ENCODE peak calls at places on chromosomes 13 and 19, in five cellular contexts. One of them, this sample, is unnamed.

GRCh38 chr19:52527954-52528326 is 472 bp downstream of the ZNF808 start:
- DNase-seq in A549: no peak
- DNase-seq in lung: no peak
- DNase-seq in thyroid gland: peak
- DNase-seq in dorsolateral prefrontal cortex: no peak
- DNase-seq in this sample: no peak

GRCh38 chr19:16160943-16161560 is 12.3 kb downstream of the CIB3 start:
- DNase-seq in lung: no peak
- DNase-seq in thyroid gland: no peak
- DNase-seq in dorsolateral prefrontal cortex: no peak
- DNase-seq in A549: peak
- DNase-seq in this sample: no peak

GRCh38 chr19:8488351-8488750 is 14.1 kb downstream of the PRAM1 start:
- DNase-seq in thyroid gland: no peak
- DNase-seq in A549: no peak
- DNase-seq in lung: no peak
- DNase-seq in dorsolateral prefrontal cortex: no peak
- DNase-seq in this sample: no peak

GRCh38 chr19:55146078-55146647 is 2.8 kb downstream of the TNNT1 start:
- DNase-seq in lung: no peak
- DNase-seq in dorsolateral prefrontal cortex: no peak
- DNase-seq in thyroid gland: no peak
- DNase-seq in A549: peak
- DNase-seq in this sample: peak

GRCh38 chr19:408441-409005 is 424 bp downstream of the C2CD4C start:
- DNase-seq in lung: no peak
- DNase-seq in dorsolateral prefrontal cortex: no peak
- DNase-seq in thyroid gland: no peak
- DNase-seq in A549: no peak
- DNase-seq in this sample: peak

GRCh38 chr13:94660695-94661324 is 51.5 kb downstream of the SOX21 start:
- DNase-seq in lung: no peak
- DNase-seq in thyroid gland: no peak
- DNase-seq in A549: peak
- DNase-seq in dorsolateral prefrontal cortex: no peak
- DNase-seq in this sample: no peak

GRCh38 chr13:113083402-113084061 is 22.1 kb upstream of the F7 start:
- DNase-seq in dorsolateral prefrontal cortex: peak
- DNase-seq in lung: peak
- DNase-seq in A549: no peak
- DNase-seq in thyroid gland: peak
- DNase-seq in this sample: no peak

GRCh38 chr19:10501971-10502523 is 1.1 kb downstream of the KEAP1 start:
- DNase-seq in dorsolateral prefrontal cortex: peak
- DNase-seq in A549: peak
- DNase-seq in lung: peak
- DNase-seq in thyroid gland: peak
- DNase-seq in this sample: peak

GRCh38 chr19:45419396-45419795 is 4.3 kb downstream of the ERCC1 start:
- DNase-seq in dorsolateral prefrontal cortex: no peak
- DNase-seq in thyroid gland: no peak
- DNase-seq in A549: no peak
- DNase-seq in lung: no peak
- DNase-seq in this sample: no peak

GRCh38 chr19:37992761-37993160 is 85.8 kb downstream of the SIPA1L3 start:
- DNase-seq in dorsolateral prefrontal cortex: no peak
- DNase-seq in A549: no peak
- DNase-seq in lung: no peak
- DNase-seq in thyroid gland: no peak
- DNase-seq in this sample: no peak

GRCh38 chr13:57843555-57843954 is 212.0 kb downstream of the PCDH17 start:
- DNase-seq in dorsolateral prefrontal cortex: no peak
- DNase-seq in A549: no peak
- DNase-seq in lung: no peak
- DNase-seq in thyroid gland: no peak
- DNase-seq in this sample: no peak

GRCh38 chr19:45469835-45470146 is 2.0 kb downstream of the FOSB start:
- DNase-seq in dorsolateral prefrontal cortex: no peak
- DNase-seq in thyroid gland: peak
- DNase-seq in lung: no peak
- DNase-seq in A549: no peak
- DNase-seq in this sample: peak

GRCh38 chr13:91714726-91715334 is 316.4 kb downstream of the GPC5 start:
- DNase-seq in A549: no peak
- DNase-seq in thyroid gland: no peak
- DNase-seq in dorsolateral prefrontal cortex: no peak
- DNase-seq in lung: no peak
- DNase-seq in this sample: no peak

GRCh38 chr13:70960841-70961443 is 852.7 kb upstream of the KLHL1 start:
- DNase-seq in lung: no peak
- DNase-seq in thyroid gland: no peak
- DNase-seq in A549: no peak
- DNase-seq in dorsolateral prefrontal cortex: no peak
- DNase-seq in this sample: no peak
- TF ChIP-seq CTCF in lung: peak
- TF ChIP-seq CTCF in thyroid gland: no peak
- TF ChIP-seq CTCF in A549: peak
- TF ChIP-seq CTCF in dorsolateral prefrontal cortex: peak
- TF ChIP-seq CTCF in this sample: peak

DNA sequence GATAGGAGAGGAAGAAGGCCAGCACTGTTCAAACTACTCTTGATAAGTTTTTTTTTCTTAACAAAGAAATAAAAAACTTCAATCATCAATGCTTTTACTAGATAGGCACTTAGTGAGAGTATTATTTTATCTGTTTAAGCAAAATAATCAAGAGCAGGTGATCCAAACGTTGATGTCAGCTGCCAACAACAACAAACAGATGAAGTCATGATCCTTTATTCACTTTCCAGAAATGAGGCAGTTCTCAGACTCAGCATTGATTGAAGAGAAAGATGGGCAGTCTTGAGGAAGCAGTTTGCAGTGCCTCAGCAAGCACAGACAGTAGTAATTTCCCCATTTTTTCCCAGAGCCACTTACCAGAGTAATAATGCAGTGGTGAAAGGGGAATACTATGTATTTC is 38.4 kb upstream of the CSNK1A1L start:
- DNase-seq in lung: no peak
- DNase-seq in dorsolateral prefrontal cortex: no peak
- DNase-seq in thyroid gland: no peak
- DNase-seq in A549: no peak
- DNase-seq in this sample: no peak
- TF ChIP-seq CTCF in lung: no peak
- TF ChIP-seq CTCF in dorsolateral prefrontal cortex: no peak
- TF ChIP-seq CTCF in thyroid gland: no peak
- TF ChIP-seq CTCF in A549: no peak
- TF ChIP-seq CTCF in this sample: no peak

GRCh38 chr13:30862707-30863106 is 43.4 kb upstream of the MEDAG start:
- DNase-seq in A549: no peak
- DNase-seq in lung: no peak
- DNase-seq in thyroid gland: peak
- DNase-seq in dorsolateral prefrontal cortex: peak
- DNase-seq in this sample: no peak
- TF ChIP-seq CTCF in A549: no peak
- TF ChIP-seq CTCF in lung: no peak
- TF ChIP-seq CTCF in thyroid gland: no peak
- TF ChIP-seq CTCF in dorsolateral prefrontal cortex: no peak
- TF ChIP-seq CTCF in this sample: no peak

GRCh38 chr19:53642381-53643099 is 10.7 kb downstream of the DPRX start:
- DNase-seq in dorsolateral prefrontal cortex: no peak
- DNase-seq in lung: no peak
- DNase-seq in A549: no peak
- DNase-seq in thyroid gland: no peak
- DNase-seq in this sample: no peak
- TF ChIP-seq CTCF in dorsolateral prefrontal cortex: no peak
- TF ChIP-seq CTCF in lung: no peak
- TF ChIP-seq CTCF in A549: no peak
- TF ChIP-seq CTCF in thyroid gland: no peak
- TF ChIP-seq CTCF in this sample: no peak

GRCh38 chr13:29454931-29455481 is 140.5 kb downstream of the SLC7A1 start:
- DNase-seq in lung: no peak
- DNase-seq in A549: peak
- DNase-seq in thyroid gland: no peak
- DNase-seq in dorsolateral prefrontal cortex: no peak
- DNase-seq in this sample: no peak
- TF ChIP-seq CTCF in lung: no peak
- TF ChIP-seq CTCF in A549: no peak
- TF ChIP-seq CTCF in thyroid gland: no peak
- TF ChIP-seq CTCF in dorsolateral prefrontal cortex: no peak
- TF ChIP-seq CTCF in this sample: peak

DNA sequence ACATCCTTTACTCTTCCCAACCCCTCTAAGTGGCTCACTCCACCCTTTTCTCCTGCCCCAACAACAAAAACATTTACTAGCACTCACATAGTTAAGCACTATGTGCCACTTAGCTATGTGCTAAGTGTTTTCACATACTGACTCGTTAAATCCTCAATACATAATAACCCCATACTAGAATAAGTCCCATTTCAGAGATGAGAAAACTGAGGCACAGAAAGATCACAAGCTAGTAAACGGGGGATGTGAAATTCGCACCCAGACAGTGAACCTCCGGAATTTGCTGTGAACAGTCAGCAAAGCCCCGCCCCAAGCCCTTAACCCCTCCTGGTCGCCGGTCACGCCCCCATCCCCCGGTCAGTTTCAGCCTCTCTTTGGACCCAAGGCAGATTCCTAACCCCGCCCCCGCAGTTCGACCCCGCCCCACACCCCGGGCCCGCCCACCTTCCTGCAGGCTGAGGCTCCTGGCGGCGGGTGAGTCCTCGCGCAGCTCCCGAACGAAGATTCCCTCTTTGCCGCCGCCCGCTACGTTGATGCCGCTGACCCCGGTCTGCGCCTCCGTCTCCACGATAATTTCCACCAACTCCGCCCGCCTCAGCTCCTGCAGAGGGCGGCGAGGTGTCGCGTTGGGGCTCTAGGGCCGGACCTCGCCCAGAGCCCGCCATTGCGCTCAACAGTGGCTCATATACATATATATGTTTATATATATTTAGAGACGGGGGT is 9.8 kb downstream of the PRX start:
- DNase-seq in thyroid gland: peak
- DNase-seq in A549: peak
- DNase-seq in lung: peak
- DNase-seq in dorsolateral prefrontal cortex: peak
- DNase-seq in this sample: peak
- TF ChIP-seq CTCF in thyroid gland: no peak
- TF ChIP-seq CTCF in A549: no peak
- TF ChIP-seq CTCF in lung: no peak
- TF ChIP-seq CTCF in dorsolateral prefrontal cortex: no peak
- TF ChIP-seq CTCF in this sample: no peak

DNA sequence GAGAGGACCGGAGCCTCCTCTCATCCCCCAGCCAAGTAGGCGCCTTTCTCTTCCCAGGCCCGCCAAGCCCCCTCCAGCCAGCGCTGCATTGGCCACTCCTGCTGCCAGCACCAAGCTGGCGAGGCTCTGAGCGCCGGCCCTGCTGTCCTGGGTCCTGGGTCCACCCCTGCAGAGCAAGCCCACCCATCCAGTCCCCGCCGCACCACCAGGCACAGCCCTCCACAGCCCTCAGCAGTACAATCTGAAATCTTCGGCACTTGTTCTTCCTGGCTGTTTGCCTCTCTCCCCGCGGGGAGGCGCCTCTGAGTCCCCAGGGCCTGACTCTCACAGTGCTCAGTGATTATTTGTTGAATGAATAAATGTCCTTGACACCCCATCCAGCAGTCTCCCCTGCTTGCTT is 236.4 kb upstream of the SGCG start:
- DNase-seq in dorsolateral prefrontal cortex: no peak
- DNase-seq in thyroid gland: no peak
- DNase-seq in lung: no peak
- DNase-seq in A549: no peak
- DNase-seq in this sample: no peak
- TF ChIP-seq CTCF in dorsolateral prefrontal cortex: no peak
- TF ChIP-seq CTCF in thyroid gland: no peak
- TF ChIP-seq CTCF in lung: no peak
- TF ChIP-seq CTCF in A549: no peak
- TF ChIP-seq CTCF in this sample: no peak

GRCh38 chr19:49468199-49468598 is 5.8 kb upstream of the FLT3LG start:
- DNase-seq in lung: no peak
- DNase-seq in A549: no peak
- DNase-seq in dorsolateral prefrontal cortex: no peak
- DNase-seq in thyroid gland: no peak
- DNase-seq in this sample: no peak

GRCh38 chr19:49472936-49473335 is 1.1 kb upstream of the FLT3LG start:
- DNase-seq in A549: no peak
- DNase-seq in dorsolateral prefrontal cortex: no peak
- DNase-seq in thyroid gland: no peak
- DNase-seq in lung: no peak
- DNase-seq in this sample: no peak

GRCh38 chr19:49468746-49469447 is 5.1 kb upstream of the FLT3LG start:
- DNase-seq in thyroid gland: peak
- DNase-seq in A549: no peak
- DNase-seq in lung: peak
- DNase-seq in dorsolateral prefrontal cortex: no peak
- DNase-seq in this sample: no peak

GRCh38 chr19:49470615-49470978 is 3.4 kb upstream of the FLT3LG start:
- DNase-seq in A549: no peak
- DNase-seq in dorsolateral prefrontal cortex: no peak
- DNase-seq in thyroid gland: no peak
- DNase-seq in lung: no peak
- DNase-seq in this sample: no peak

DNA sequence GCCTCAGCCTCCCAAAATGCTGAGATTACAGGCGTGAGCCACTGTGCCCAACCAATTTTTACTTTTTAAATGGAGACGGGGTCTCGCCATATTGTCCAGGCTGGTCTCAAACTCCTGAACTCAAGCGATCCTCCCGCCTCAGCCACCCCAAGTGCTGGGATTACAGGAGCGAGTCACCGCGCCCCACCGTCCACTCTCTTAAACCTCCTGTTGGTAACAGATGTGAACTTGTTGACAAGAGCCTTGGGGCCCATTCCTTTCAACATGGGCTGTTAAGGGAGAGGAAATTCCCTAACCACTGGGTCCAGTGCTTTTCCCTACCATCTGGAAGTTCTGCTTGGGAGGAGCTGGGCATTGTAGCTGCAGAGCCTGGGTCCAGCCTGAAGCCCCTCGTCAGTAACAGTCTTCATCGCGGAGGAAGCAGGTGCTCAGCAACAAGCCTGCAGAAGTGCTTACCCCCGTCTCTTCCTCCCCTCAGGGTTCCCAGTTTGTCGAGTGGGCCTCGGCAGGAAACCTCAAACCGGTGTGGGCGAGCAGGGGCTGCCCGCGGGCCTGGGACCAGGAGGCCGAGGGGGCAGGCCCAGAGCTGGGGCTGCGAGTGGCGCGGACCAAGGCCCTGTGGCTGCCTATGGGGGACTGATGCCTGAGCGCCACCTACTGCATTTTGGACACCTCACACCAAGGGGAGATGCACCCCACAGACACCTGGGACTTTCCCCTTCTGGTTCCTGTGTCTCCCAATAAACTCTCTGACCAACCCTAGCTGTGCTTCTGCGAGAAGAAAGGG is 4.0 kb upstream of the FLT3LG start:
- DNase-seq in dorsolateral prefrontal cortex: no peak
- DNase-seq in thyroid gland: no peak
- DNase-seq in lung: no peak
- DNase-seq in A549: no peak
- DNase-seq in this sample: no peak
- TF ChIP-seq CTCF in dorsolateral prefrontal cortex: no peak
- TF ChIP-seq CTCF in thyroid gland: no peak
- TF ChIP-seq CTCF in lung: peak
- TF ChIP-seq CTCF in A549: peak
- TF ChIP-seq CTCF in this sample: peak